ENCODE peak calls at places on chromosomes 5 and 9, in six cellular contexts. J is stimulated activated CD4-positive, alpha-beta T cell treated with anti-CD3 and anti-CD28 coated beads, Interleukin-4, amount 100 ng/mL, for 4 hours; R is ELR; D is activated CD4-positive, alpha-beta T cell treated with anti-CD3 and anti-CD28 coated beads, Interleukin-2, amount 50 U/mL, for 1 hour; Z is T-helper 1 cell; W is fibroblast of pulmonary artery. P is an unnamed sample.
A peak's percentile ranks its signal among the peaks of the same experiment; 100 is the strongest.

GRCh38 chr9:92493741-92494387 is 11.6 kb upstream of the ASPN start:
- DNase-seq in Z (no peak), R (no peak), W (no peak), J (no peak), D (no peak), P (no peak)

GRCh38 chr5:157345485-157345884 is 79.6 kb downstream of the CYFIP2 start:
- DNase-seq in W (no peak), Z (no peak), R (no peak), J (no peak), D (no peak), P (no peak)

GRCh38 chr5:90983748-90984147 is 399.4 kb downstream of the ARRDC3 start:
- DNase-seq in J (no peak), W (no peak), Z (no peak), R (no peak), D (no peak), P (no peak)

GRCh38 chr9:35518981-35519679 is 29.2 kb downstream of the RUSC2 start:
- DNase-seq in Z (no peak), R (peak; percentile 83), W (peak; percentile 69), D (no peak), J (no peak), P (no peak)

GRCh38 chr5:14444988-14445387 is 136.6 kb upstream of the OTULINL start:
- DNase-seq in D (no peak), Z (no peak), R (peak; percentile 81), J (no peak), W (peak; percentile 45), P (no peak)

GRCh38 chr5:108421713-108422112 is 39.8 kb upstream of the FBXL17 start:
- DNase-seq in Z (no peak), D (no peak), R (peak; percentile 71), J (no peak), W (no peak), P (no peak)

GRCh38 chr5:109411627-109412026 is 1.9 kb upstream of the PJA2 start:
- DNase-seq in R (peak; percentile 95), J (no peak), W (peak; percentile 94), D (no peak), Z (no peak), P (no peak)

GRCh38 chr9:35162605-35163315 is 951 bp downstream of the UNC13B start:
- DNase-seq in W (no peak), J (no peak), Z (no peak), D (no peak), R (peak; percentile 9), P (no peak)

GRCh38 chr9:21402387-21403247 is 6.3 kb upstream of the IFNA8 start:
- DNase-seq in D (no peak), J (no peak), W (no peak), Z (no peak), R (no peak), P (no peak)

P was measured in CD14-positive monocyte.